ENCODE peak calls at places on chromosomes 11 and 22, in five cellular contexts. N is tibial nerve, K is body of pancreas, G is breast epithelium, M is transverse colon. L is an unnamed sample.

GRCh38 chr11:66069715-66070603 is at the start of gene PACS1:
- DNase-seq in G (peak), N (peak), M (peak), K (peak), L (peak)

GRCh38 chr11:67538306-67538705 is 15.1 kb upstream of the CABP2 start:
- DNase-seq in K (no peak), G (no peak), N (no peak), M (no peak), L (no peak)

GRCh38 chr22:17234144-17234623 is 14.9 kb upstream of the ADA2 start:
- DNase-seq in N (no peak), G (no peak), M (no peak), K (no peak), L (no peak)

GRCh38 chr11:78226684-78227680 is 38.3 kb downstream of the USP35 start:
- DNase-seq in K (no peak), G (no peak), N (no peak), M (no peak), L (no peak)

GRCh38 chr11:76348348-76348747 is 32.6 kb downstream of the THAP12 start:
- DNase-seq in M (no peak), K (no peak), G (no peak), N (no peak), L (no peak)

GRCh38 chr11:126992804-126993111 is 7.8 kb downstream of the KIRREL3 start:
- DNase-seq in M (no peak), N (no peak), K (no peak), G (no peak), L (no peak)

GRCh38 chr11:101915811-101916291 is 471 bp downstream of the ANGPTL5 start:
- DNase-seq in N (no peak), M (no peak), G (no peak), K (no peak), L (no peak)

GRCh38 chr11:109641549-109641948 is 219.6 kb downstream of the C11orf87 start:
- DNase-seq in K (no peak), N (no peak), G (no peak), M (no peak), L (no peak)

GRCh38 chr22:27045103-27045940 is 387.9 kb downstream of the MIAT start:
- DNase-seq in M (no peak), N (no peak), G (no peak), K (peak), L (no peak)

GRCh38 chr11:77071671-77072605 is 5.2 kb downstream of the CAPN5 start:
- DNase-seq in M (peak), N (no peak), G (peak), K (no peak), L (no peak)

GRCh38 chr11:105142167-105142566 is 2.6 kb upstream of the CARD18 start:
- DNase-seq in K (no peak), N (no peak), G (no peak), M (no peak), L (no peak)

GRCh38 chr22:47698906-47699305 is 936.5 kb downstream of the TBC1D22A start:
- DNase-seq in M (no peak), K (no peak), N (no peak), G (no peak), L (no peak)

GRCh38 chr11:60831143-60831500 is 10.8 kb upstream of the CCDC86 start:
- DNase-seq in N (peak), K (peak), M (peak), G (peak), L (peak)

GRCh38 chr11:86174101-86175046 is 70.2 kb upstream of the EED start:
- DNase-seq in N (peak), M (no peak), K (peak), G (peak), L (no peak)

GRCh38 chr22:24137595-24137994 is 43.7 kb upstream of the SUSD2 start:
- DNase-seq in K (no peak), N (no peak), M (no peak), G (no peak), L (no peak)

GRCh38 chr11:34395916-34396555 is 38.2 kb upstream of the ABTB2 start:
- DNase-seq in K (no peak), M (no peak), G (no peak), N (no peak), L (no peak)

GRCh38 chr22:30079952-30080533 is at the start of gene HORMAD2:
- DNase-seq in G (no peak), M (peak), N (no peak), K (no peak), L (no peak)

GRCh38 chr22:29987143-29987542 is 93.1 kb upstream of the HORMAD2 start:
- DNase-seq in M (no peak), N (no peak), G (no peak), K (no peak), L (no peak)

GRCh38 chr11:83456075-83456474 is 169.9 kb upstream of the CCDC90B start:
- DNase-seq in N (no peak), M (no peak), K (peak), G (no peak), L (no peak)

GRCh38 chr11:69654660-69655478 is 13.9 kb downstream of the CCND1 start:
- DNase-seq in G (peak), K (peak), M (no peak), N (peak), L (no peak)

GRCh38 chr22:17917490-17917983 is 106.8 kb downstream of the MICAL3 start:
- DNase-seq in K (no peak), G (no peak), M (peak), N (no peak), L (no peak)

GRCh38 chr11:514606-515005 is 7.6 kb upstream of the RNH1 start:
- DNase-seq in K (no peak), N (no peak), M (no peak), G (no peak), L (no peak)

GRCh38 chr11:512895-513595 is 6.0 kb upstream of the RNH1 start:
- DNase-seq in M (no peak), G (no peak), K (no peak), N (no peak), L (no peak)

GRCh38 chr11:518463-519202 is 11.6 kb upstream of the RNH1 start:
- DNase-seq in M (peak), G (peak), N (peak), K (peak), L (peak)

GRCh38 chr11:516400-516799 is 9.4 kb upstream of the RNH1 start:
- DNase-seq in K (no peak), N (no peak), G (no peak), M (no peak), L (no peak)

GRCh38 chr11:515131-515530 is 8.1 kb upstream of the RNH1 start:
- DNase-seq in K (no peak), M (no peak), N (no peak), G (no peak), L (no peak)
- TF ChIP-seq POLR2A in K (no peak), M (no peak), N (no peak), G (no peak), L (no peak)

GRCh38 chr11:32893091-32893946 is 708 bp downstream of the QSER1 start:
- DNase-seq in M (peak), N (peak), K (peak), G (no peak), L (peak)

GRCh38 chr11:32891657-32892354 is 805 bp upstream of the QSER1 start:
- DNase-seq in M (no peak), G (no peak), K (no peak), N (no peak), L (no peak)

GRCh38 chr11:32893947-32894827 is 1.6 kb downstream of the QSER1 start:
- DNase-seq in K (peak), N (no peak), M (peak), G (no peak), L (no peak)

GRCh38 chr11:32890843-32891656 is 1.6 kb upstream of the QSER1 start:
- DNase-seq in G (no peak), K (no peak), M (peak), N (no peak), L (no peak)

GRCh38 chr11:32892355-32893090 is at the start of gene QSER1:
- DNase-seq in K (peak), N (peak), M (peak), G (peak), L (peak)
- TF ChIP-seq POLR2A in K (peak), N (peak), M (peak), G (peak), L (peak)

DNA sequence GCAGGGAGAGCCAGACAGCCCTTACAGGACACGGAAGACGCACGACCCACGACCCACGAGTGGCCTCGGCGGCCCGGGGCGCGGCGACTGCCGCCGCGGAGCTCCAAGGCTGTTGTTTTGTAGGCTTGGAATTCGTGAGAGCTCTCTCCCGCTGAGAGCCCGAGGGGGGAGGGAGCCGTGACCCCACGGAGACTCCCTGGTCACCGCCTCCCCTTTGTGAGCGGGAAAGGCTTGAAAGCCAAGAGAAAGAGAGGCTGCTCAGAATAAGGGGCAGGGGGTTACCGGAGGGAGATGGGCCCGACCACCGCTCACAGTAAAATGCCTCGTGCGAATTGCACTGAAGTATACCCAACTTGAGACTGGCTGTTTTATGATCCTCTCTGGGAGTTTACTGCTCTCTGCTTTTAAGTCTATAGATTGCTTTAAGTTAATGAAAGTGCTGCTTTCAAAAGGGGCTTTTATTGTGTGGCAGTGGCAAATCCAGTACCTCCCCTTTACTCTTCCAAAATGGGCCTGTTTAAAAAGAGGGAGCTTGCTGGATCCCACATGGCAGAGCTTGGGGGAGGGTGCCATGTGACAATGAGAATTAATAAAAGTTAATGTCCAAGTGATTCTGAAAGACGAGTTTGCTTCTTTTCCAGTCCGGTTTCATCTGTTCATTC is 2.9 kb downstream of the PKNOX2 start:
- DNase-seq in K (peak), M (no peak), G (no peak), N (no peak), L (no peak)
- TF ChIP-seq POLR2A in K (peak), M (peak), G (no peak), N (no peak), L (no peak)

DNA sequence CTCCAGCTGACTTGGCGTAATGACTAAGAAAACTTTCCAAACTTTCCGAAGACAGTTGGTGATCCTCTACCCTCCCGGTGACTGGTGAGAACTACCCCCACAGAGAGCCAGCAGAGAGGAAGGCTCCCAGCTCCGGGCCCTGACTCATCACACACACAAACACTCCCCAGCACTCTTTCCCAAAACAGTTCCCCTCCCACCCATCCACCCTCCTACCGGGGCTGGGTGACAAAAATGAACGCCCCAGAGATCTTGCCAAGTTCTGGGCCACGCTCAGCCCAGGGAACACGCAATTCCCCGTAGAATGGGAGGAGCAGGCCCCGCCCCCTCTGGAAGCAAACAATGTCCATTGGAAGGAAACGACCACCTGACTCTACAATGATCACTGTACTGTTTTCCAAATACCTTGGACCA is 21.3 kb upstream of the JAM3 start:
- DNase-seq in G (no peak), N (peak), M (peak), K (peak), L (no peak)
- TF ChIP-seq POLR2A in G (no peak), N (no peak), M (no peak), K (no peak), L (no peak)

GRCh38 chr22:50532353-50532700 is 2.5 kb upstream of the TYMP start:
- DNase-seq in N (no peak), M (peak), G (no peak), K (no peak), L (peak)
- TF ChIP-seq POLR2A in N (no peak), M (no peak), G (no peak), K (no peak), L (peak)

DNA sequence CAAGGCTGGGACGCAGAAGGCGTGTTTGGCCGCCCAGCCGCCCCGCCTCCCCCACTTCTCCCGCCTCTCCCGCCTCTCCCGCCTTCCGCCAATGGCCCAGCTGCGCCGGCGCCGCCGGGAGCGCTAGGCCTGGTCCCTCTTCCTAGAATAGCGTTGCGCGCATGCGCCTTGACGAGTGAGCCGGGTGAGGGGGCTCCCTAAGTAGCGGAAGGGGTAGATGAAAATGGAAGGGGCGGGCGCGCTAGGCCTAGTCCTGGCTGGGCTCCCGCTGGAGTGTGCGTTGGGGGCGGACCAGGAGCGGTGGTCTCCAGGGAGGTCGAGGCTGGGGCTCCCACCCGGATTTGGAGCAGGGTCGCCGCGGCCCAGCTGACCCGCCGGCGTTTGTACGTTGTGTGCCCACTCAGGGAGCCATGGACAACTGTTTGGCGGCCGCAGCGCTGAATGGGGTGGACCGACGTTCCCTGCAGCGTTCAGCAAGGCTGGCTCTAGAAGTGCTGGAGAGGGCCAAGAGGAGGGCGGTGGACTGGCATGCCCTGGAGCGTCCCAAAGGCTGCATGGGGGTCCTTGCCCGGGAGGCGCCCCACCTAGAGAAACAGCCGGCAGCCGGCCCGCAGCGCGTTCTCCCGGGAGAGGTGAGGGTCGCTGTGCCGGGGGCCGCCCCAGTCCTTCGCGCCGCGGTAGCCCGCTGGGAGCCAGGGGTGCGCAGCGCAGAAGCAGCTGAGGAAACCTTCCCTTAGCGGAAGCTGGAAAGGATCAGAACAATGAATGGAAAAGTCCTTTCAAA is at the start of gene AKIP1:
- DNase-seq in N (peak), G (peak), M (peak), K (peak), L (peak)
- TF ChIP-seq POLR2A in N (peak), G (no peak), M (peak), K (peak), L (no peak)

GRCh38 chr22:37316875-37317371 is 34.6 kb downstream of the CYTH4 start:
- DNase-seq in M (peak), G (peak), N (peak), K (peak), L (peak)

GRCh38 chr22:37319469-37319868 is 37.2 kb downstream of the CYTH4 start:
- DNase-seq in G (no peak), M (no peak), K (no peak), N (no peak), L (no peak)

GRCh38 chr22:37316405-37316804 is 34.1 kb downstream of the CYTH4 start:
- DNase-seq in K (no peak), G (no peak), N (no peak), M (no peak), L (no peak)

GRCh38 chr22:37318255-37319109 is 36.2 kb downstream of the CYTH4 start:
- DNase-seq in N (no peak), G (no peak), K (no peak), M (no peak), L (no peak)

DNA sequence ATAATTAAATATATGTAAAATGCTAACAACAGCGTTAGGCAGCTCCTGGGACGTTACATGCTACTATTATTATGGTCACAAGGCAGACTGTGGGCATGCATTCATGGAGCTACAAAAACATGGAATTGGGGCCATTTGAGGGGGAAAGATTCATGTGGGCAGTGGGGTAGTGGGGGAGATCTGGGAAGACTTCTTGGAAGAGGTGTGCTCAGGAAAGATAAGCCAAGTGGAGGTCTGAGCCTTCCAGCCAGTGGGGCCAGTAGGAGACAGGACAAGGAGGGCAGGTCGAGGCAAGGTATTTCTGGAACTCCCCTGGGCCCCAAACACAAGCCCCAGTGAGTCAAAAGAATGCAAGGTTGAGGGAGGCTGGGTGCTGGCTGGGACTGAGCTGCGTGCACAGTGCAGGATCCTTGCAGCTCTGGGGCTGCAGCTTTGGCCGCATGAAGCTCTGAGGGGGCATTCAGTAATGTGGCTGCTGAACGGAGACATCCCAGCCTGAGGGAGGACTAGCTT is 35.4 kb downstream of the CYTH4 start:
- DNase-seq in G (no peak), K (no peak), M (no peak), N (no peak), L (no peak)
- TF ChIP-seq POLR2A in G (no peak), K (no peak), M (no peak), N (no peak), L (no peak)

GRCh38 chr22:39994046-39994565 is 648 bp upstream of the FAM83F start:
- DNase-seq in K (no peak), N (no peak), M (no peak), G (no peak), L (no peak)

GRCh38 chr22:39992088-39992826 is 2.5 kb upstream of the FAM83F start:
- DNase-seq in N (no peak), G (no peak), M (no peak), K (no peak), L (no peak)

GRCh38 chr22:39996732-39997131 is 2.0 kb downstream of the FAM83F start:
- DNase-seq in N (no peak), G (no peak), M (no peak), K (no peak), L (no peak)

GRCh38 chr22:39995346-39996252 is 845 bp downstream of the FAM83F start:
- DNase-seq in N (no peak), K (peak), G (no peak), M (peak), L (no peak)

DNA sequence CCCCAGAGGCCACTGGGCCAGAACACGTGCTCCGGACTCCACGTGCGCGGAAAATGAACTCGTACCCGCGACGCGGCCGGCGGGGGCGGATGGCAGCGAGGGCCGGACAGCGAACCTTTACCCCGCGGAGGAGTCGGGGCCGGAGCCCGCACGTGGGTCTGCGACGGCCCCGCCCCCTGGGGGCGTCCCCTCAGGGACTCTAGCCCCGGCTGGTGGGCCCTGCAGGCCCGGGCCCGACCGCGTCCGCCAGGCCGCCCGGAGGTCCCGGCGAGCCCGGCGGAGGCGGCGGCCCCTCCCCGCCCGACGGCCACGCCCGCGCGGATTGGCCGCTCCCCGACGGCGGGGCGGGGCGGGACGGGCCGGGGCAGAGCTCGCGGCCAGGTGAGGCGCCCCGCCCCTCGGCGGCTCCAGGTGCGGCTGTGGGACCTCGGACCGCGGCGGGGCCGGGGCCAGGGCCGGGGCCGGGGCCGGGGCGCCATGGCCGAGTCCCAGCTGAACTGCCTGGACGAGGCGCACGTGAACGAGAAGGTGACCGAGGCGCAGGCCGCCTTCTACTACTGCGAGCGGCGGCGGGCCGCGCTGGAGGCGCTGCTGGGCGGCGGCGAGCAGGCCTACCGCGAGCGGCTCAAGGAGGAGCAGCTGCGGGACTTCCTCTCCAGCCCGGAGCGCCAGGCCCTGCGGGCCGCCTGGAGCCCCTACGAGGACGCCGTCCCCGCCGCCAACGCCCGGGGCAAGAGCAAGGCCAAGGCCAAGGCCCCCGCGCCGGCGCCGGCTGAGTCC is at the start of gene FAM83F:
- DNase-seq in G (no peak), K (peak), M (peak), N (no peak), L (peak)
- TF ChIP-seq POLR2A in G (no peak), K (peak), M (peak), N (no peak), L (no peak)